ENCODE peak calls at places on chromosome 4, in five cellular contexts. One of them, this sample, is unnamed.

GRCh38 chr4:146343776-146344175 is 129.4 kb downstream of the REELD1 start:
- DNase-seq in NCI-H1105 treated with DMSO at 0.1 percent for 48 hours: no peak
- DNase-seq in activated CD8-positive, alpha-beta memory T cell treated with anti-CD3 and anti-CD28 coated beads, Interleukin-2, amount 50 U/mL, for 4 hours: no peak
- DNase-seq in progenitor cell of endocrine pancreas: no peak
- DNase-seq in HCEC 1CT: no peak
- DNase-seq in this sample: no peak

GRCh38 chr4:144721994-144722393 is 76.0 kb downstream of the HHIP start:
- DNase-seq in NCI-H1105 treated with DMSO at 0.1 percent for 48 hours: no peak
- DNase-seq in activated CD8-positive, alpha-beta memory T cell treated with anti-CD3 and anti-CD28 coated beads, Interleukin-2, amount 50 U/mL, for 4 hours: no peak
- DNase-seq in progenitor cell of endocrine pancreas: no peak
- DNase-seq in HCEC 1CT: no peak
- DNase-seq in this sample: no peak

GRCh38 chr4:114015444-114015899 is 36.0 kb upstream of the ARSJ start:
- DNase-seq in NCI-H1105 treated with DMSO at 0.1 percent for 48 hours: peak
- DNase-seq in activated CD8-positive, alpha-beta memory T cell treated with anti-CD3 and anti-CD28 coated beads, Interleukin-2, amount 50 U/mL, for 4 hours: no peak
- DNase-seq in progenitor cell of endocrine pancreas: no peak
- DNase-seq in HCEC 1CT: peak
- DNase-seq in this sample: no peak

GRCh38 chr4:30718021-30718888 is 1.9 kb upstream of the PCDH7 start:
- DNase-seq in NCI-H1105 treated with DMSO at 0.1 percent for 48 hours: peak
- DNase-seq in activated CD8-positive, alpha-beta memory T cell treated with anti-CD3 and anti-CD28 coated beads, Interleukin-2, amount 50 U/mL, for 4 hours: no peak
- DNase-seq in progenitor cell of endocrine pancreas: peak
- DNase-seq in HCEC 1CT: peak
- DNase-seq in this sample: peak

GRCh38 chr4:108361886-108362285 is 193.2 kb upstream of the LEF1 start:
- DNase-seq in NCI-H1105 treated with DMSO at 0.1 percent for 48 hours: no peak
- DNase-seq in activated CD8-positive, alpha-beta memory T cell treated with anti-CD3 and anti-CD28 coated beads, Interleukin-2, amount 50 U/mL, for 4 hours: no peak
- DNase-seq in progenitor cell of endocrine pancreas: no peak
- DNase-seq in HCEC 1CT: no peak
- DNase-seq in this sample: no peak

GRCh38 chr4:14831447-14831846 is 170.8 kb upstream of the CPEB2 start:
- DNase-seq in NCI-H1105 treated with DMSO at 0.1 percent for 48 hours: no peak
- DNase-seq in activated CD8-positive, alpha-beta memory T cell treated with anti-CD3 and anti-CD28 coated beads, Interleukin-2, amount 50 U/mL, for 4 hours: no peak
- DNase-seq in progenitor cell of endocrine pancreas: no peak
- DNase-seq in HCEC 1CT: no peak
- DNase-seq in this sample: no peak

GRCh38 chr4:11741190-11741652 is 312.5 kb upstream of the HS3ST1 start:
- DNase-seq in NCI-H1105 treated with DMSO at 0.1 percent for 48 hours: no peak
- DNase-seq in activated CD8-positive, alpha-beta memory T cell treated with anti-CD3 and anti-CD28 coated beads, Interleukin-2, amount 50 U/mL, for 4 hours: no peak
- DNase-seq in progenitor cell of endocrine pancreas: no peak
- DNase-seq in HCEC 1CT: peak
- DNase-seq in this sample: no peak

GRCh38 chr4:1400861-1401408 is 5.3 kb downstream of the NKX1-1 start:
- DNase-seq in NCI-H1105 treated with DMSO at 0.1 percent for 48 hours: no peak
- DNase-seq in activated CD8-positive, alpha-beta memory T cell treated with anti-CD3 and anti-CD28 coated beads, Interleukin-2, amount 50 U/mL, for 4 hours: no peak
- DNase-seq in progenitor cell of endocrine pancreas: peak
- DNase-seq in HCEC 1CT: no peak
- DNase-seq in this sample: peak

GRCh38 chr4:165440415-165440882 is 61.6 kb downstream of the CPE start:
- DNase-seq in NCI-H1105 treated with DMSO at 0.1 percent for 48 hours: peak
- DNase-seq in activated CD8-positive, alpha-beta memory T cell treated with anti-CD3 and anti-CD28 coated beads, Interleukin-2, amount 50 U/mL, for 4 hours: no peak
- DNase-seq in progenitor cell of endocrine pancreas: no peak
- DNase-seq in HCEC 1CT: peak
- DNase-seq in this sample: no peak

GRCh38 chr4:10974371-10974770 is 289.8 kb upstream of the CLNK start:
- DNase-seq in NCI-H1105 treated with DMSO at 0.1 percent for 48 hours: no peak
- DNase-seq in activated CD8-positive, alpha-beta memory T cell treated with anti-CD3 and anti-CD28 coated beads, Interleukin-2, amount 50 U/mL, for 4 hours: no peak
- DNase-seq in progenitor cell of endocrine pancreas: no peak
- DNase-seq in HCEC 1CT: no peak
- DNase-seq in this sample: no peak

GRCh38 chr4:41217373-41217772 is 3.0 kb upstream of the APBB2 start:
- DNase-seq in NCI-H1105 treated with DMSO at 0.1 percent for 48 hours: no peak
- DNase-seq in activated CD8-positive, alpha-beta memory T cell treated with anti-CD3 and anti-CD28 coated beads, Interleukin-2, amount 50 U/mL, for 4 hours: no peak
- DNase-seq in progenitor cell of endocrine pancreas: no peak
- DNase-seq in HCEC 1CT: no peak
- DNase-seq in this sample: no peak

GRCh38 chr4:169791527-169792156 is 33.9 kb upstream of the HPF1 start:
- DNase-seq in NCI-H1105 treated with DMSO at 0.1 percent for 48 hours: peak
- DNase-seq in activated CD8-positive, alpha-beta memory T cell treated with anti-CD3 and anti-CD28 coated beads, Interleukin-2, amount 50 U/mL, for 4 hours: peak
- DNase-seq in progenitor cell of endocrine pancreas: peak
- DNase-seq in HCEC 1CT: peak
- DNase-seq in this sample: no peak

GRCh38 chr4:186201535-186202230 is 10.3 kb downstream of the CYP4V2 start:
- DNase-seq in NCI-H1105 treated with DMSO at 0.1 percent for 48 hours: no peak
- DNase-seq in activated CD8-positive, alpha-beta memory T cell treated with anti-CD3 and anti-CD28 coated beads, Interleukin-2, amount 50 U/mL, for 4 hours: peak
- DNase-seq in progenitor cell of endocrine pancreas: peak
- DNase-seq in HCEC 1CT: no peak
- DNase-seq in this sample: peak

GRCh38 chr4:87679449-87680169 is 29.5 kb downstream of the DMP1 start:
- DNase-seq in NCI-H1105 treated with DMSO at 0.1 percent for 48 hours: peak
- DNase-seq in activated CD8-positive, alpha-beta memory T cell treated with anti-CD3 and anti-CD28 coated beads, Interleukin-2, amount 50 U/mL, for 4 hours: peak
- DNase-seq in progenitor cell of endocrine pancreas: peak
- DNase-seq in HCEC 1CT: peak
- DNase-seq in this sample: no peak

GRCh38 chr4:7460591-7460990 is 25.9 kb upstream of the PSAPL1 start:
- DNase-seq in NCI-H1105 treated with DMSO at 0.1 percent for 48 hours: no peak
- DNase-seq in activated CD8-positive, alpha-beta memory T cell treated with anti-CD3 and anti-CD28 coated beads, Interleukin-2, amount 50 U/mL, for 4 hours: no peak
- DNase-seq in progenitor cell of endocrine pancreas: no peak
- DNase-seq in HCEC 1CT: no peak
- DNase-seq in this sample: no peak

GRCh38 chr4:77821775-77822174 is 2.6 kb upstream of the CNOT6L start:
- DNase-seq in NCI-H1105 treated with DMSO at 0.1 percent for 48 hours: no peak
- DNase-seq in activated CD8-positive, alpha-beta memory T cell treated with anti-CD3 and anti-CD28 coated beads, Interleukin-2, amount 50 U/mL, for 4 hours: peak
- DNase-seq in progenitor cell of endocrine pancreas: no peak
- DNase-seq in HCEC 1CT: no peak
- DNase-seq in this sample: no peak

GRCh38 chr4:121863787-121864186 is 6.5 kb downstream of the BBS7 start:
- DNase-seq in NCI-H1105 treated with DMSO at 0.1 percent for 48 hours: no peak
- DNase-seq in activated CD8-positive, alpha-beta memory T cell treated with anti-CD3 and anti-CD28 coated beads, Interleukin-2, amount 50 U/mL, for 4 hours: no peak
- DNase-seq in progenitor cell of endocrine pancreas: no peak
- DNase-seq in HCEC 1CT: no peak
- DNase-seq in this sample: no peak